ENCODE peak calls at places on chromosomes 5 and 9, in four cellular contexts. One of them, this sample, is unnamed.

GRCh38 chr5:37417347-37417746 is 38.2 kb downstream of the WDR70 start:
- DNase-seq in endodermal cell: no peak
- DNase-seq in uterus: no peak
- DNase-seq in mucosa of descending colon: no peak
- DNase-seq in this sample: no peak

GRCh38 chr9:128836509-128837145 is 7.0 kb upstream of the SPOUT1 start:
- DNase-seq in uterus: no peak
- DNase-seq in endodermal cell: no peak
- DNase-seq in mucosa of descending colon: no peak
- DNase-seq in this sample: no peak

GRCh38 chr5:17087035-17087434 is 130.4 kb upstream of the BASP1 start:
- DNase-seq in endodermal cell: no peak
- DNase-seq in mucosa of descending colon: no peak
- DNase-seq in uterus: no peak
- DNase-seq in this sample: no peak

GRCh38 chr5:68535121-68535520 is 319.6 kb downstream of the PIK3R1 start:
- DNase-seq in mucosa of descending colon: no peak
- DNase-seq in uterus: no peak
- DNase-seq in endodermal cell: no peak
- DNase-seq in this sample: no peak

GRCh38 chr9:16417101-16417500 is 453.4 kb downstream of the BNC2 start:
- DNase-seq in mucosa of descending colon: peak; percentile 12
- DNase-seq in uterus: no peak
- DNase-seq in endodermal cell: no peak
- DNase-seq in this sample: no peak

GRCh38 chr5:90940227-90940995 is 381.8 kb downstream of the ADGRV1 start:
- DNase-seq in uterus: no peak
- DNase-seq in endodermal cell: peak; percentile 73
- DNase-seq in mucosa of descending colon: peak; percentile 59
- DNase-seq in this sample: no peak

GRCh38 chr5:23591250-23591649 is 83.8 kb downstream of the PRDM9 start:
- DNase-seq in endodermal cell: no peak
- DNase-seq in mucosa of descending colon: no peak
- DNase-seq in uterus: no peak
- DNase-seq in this sample: no peak

GRCh38 chr5:56415356-56415765 is 182.2 kb upstream of the ANKRD55 start:
- DNase-seq in uterus: no peak
- DNase-seq in endodermal cell: no peak
- DNase-seq in mucosa of descending colon: peak; percentile 55
- DNase-seq in this sample: peak; percentile 58

GRCh38 chr9:12503606-12504122 is 189.5 kb upstream of the TYRP1 start:
- DNase-seq in uterus: no peak
- DNase-seq in mucosa of descending colon: no peak
- DNase-seq in endodermal cell: no peak
- DNase-seq in this sample: no peak

GRCh38 chr9:28999057-28999456 is 1425.8 kb upstream of the C9orf72 start:
- DNase-seq in uterus: no peak
- DNase-seq in endodermal cell: no peak
- DNase-seq in mucosa of descending colon: no peak
- DNase-seq in this sample: no peak

GRCh38 chr9:135525241-135526088 is 4.2 kb downstream of the LCN1 start:
- DNase-seq in uterus: no peak
- DNase-seq in mucosa of descending colon: no peak
- DNase-seq in endodermal cell: peak; percentile 30
- DNase-seq in this sample: no peak

DNA sequence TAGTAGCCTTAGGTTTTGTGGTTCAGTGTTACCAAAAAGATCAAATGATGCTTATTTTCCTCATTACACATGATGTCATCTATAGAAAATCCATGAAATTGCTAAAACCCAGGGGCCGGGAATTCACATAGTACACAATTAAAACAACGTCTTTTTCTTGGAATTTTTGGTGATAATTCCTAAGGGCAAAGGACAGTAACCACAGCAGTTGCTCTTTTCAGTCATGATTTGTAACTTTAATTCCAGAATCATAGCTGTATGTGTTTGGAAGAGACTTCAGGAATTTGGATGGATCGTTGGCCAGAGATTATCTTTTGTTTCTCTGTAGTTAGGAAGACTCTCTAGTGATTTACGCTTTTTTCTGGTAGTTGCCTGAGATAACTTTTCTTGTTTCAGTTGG is 748.7 kb downstream of the TLE4 start:
- DNase-seq in uterus: no peak
- DNase-seq in endodermal cell: no peak
- DNase-seq in mucosa of descending colon: no peak
- DNase-seq in this sample: no peak
- TF ChIP-seq CTCF in uterus: no peak
- TF ChIP-seq CTCF in endodermal cell: no peak
- TF ChIP-seq CTCF in mucosa of descending colon: no peak
- TF ChIP-seq CTCF in this sample: no peak

GRCh38 chr5:148912146-148912545 is 85.7 kb downstream of the ADRB2 start:
- DNase-seq in uterus: no peak
- DNase-seq in endodermal cell: no peak
- DNase-seq in mucosa of descending colon: no peak
- DNase-seq in this sample: no peak

GRCh38 chr5:148912714-148913398 is 86.4 kb downstream of the ADRB2 start:
- DNase-seq in uterus: no peak
- DNase-seq in mucosa of descending colon: no peak
- DNase-seq in endodermal cell: peak; percentile 91
- DNase-seq in this sample: no peak

GRCh38 chr5:148915224-148915803 is 88.9 kb downstream of the ADRB2 start:
- DNase-seq in mucosa of descending colon: no peak
- DNase-seq in endodermal cell: peak; percentile 62
- DNase-seq in uterus: no peak
- DNase-seq in this sample: no peak

GRCh38 chr5:148913493-148913892 is 87.1 kb downstream of the ADRB2 start:
- DNase-seq in mucosa of descending colon: no peak
- DNase-seq in uterus: no peak
- DNase-seq in endodermal cell: peak; percentile 59
- DNase-seq in this sample: no peak

DNA sequence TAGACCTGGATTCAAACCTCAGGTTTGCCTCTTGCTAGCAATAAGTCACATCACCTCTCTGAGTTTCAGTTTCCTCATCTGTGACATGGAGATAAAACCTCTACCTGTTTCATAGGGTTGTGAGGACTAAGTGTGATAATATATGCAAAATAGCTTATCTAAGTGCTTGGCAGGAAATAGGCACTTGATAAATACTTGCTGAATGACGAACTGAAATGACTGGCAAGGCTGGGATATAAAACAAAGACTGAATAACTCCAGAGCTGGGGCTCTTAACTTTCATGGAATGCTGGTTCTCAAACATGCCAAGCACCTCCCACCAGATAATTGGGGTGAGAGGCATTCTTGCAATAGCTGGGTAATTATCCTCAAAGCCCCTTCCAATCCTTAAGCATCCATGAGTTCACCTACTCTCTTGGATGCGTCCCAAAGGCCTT is 87.6 kb downstream of the ADRB2 start:
- DNase-seq in endodermal cell: peak; percentile 71
- DNase-seq in uterus: no peak
- DNase-seq in mucosa of descending colon: no peak
- DNase-seq in this sample: no peak
- H3K4me1 ChIP-seq in endodermal cell: peaks cover 16% of the 10 kb centered on the region
- H3K4me1 ChIP-seq in uterus: no peaks in the 10 kb centered on the region
- H3K4me1 ChIP-seq in mucosa of descending colon: peaks cover 14% of the 10 kb centered on the region
- H3K4me1 ChIP-seq in this sample: no peaks in the 10 kb centered on the region

GRCh38 chr9:2816476-2817141 is 27.3 kb downstream of the PUM3 start:
- DNase-seq in endodermal cell: peak; percentile 83
- DNase-seq in mucosa of descending colon: peak; percentile 47
- DNase-seq in uterus: no peak
- DNase-seq in this sample: peak; percentile 46

GRCh38 chr9:2819165-2819564 is 24.7 kb downstream of the PUM3 start:
- DNase-seq in uterus: no peak
- DNase-seq in mucosa of descending colon: no peak
- DNase-seq in endodermal cell: no peak
- DNase-seq in this sample: no peak

GRCh38 chr9:2818486-2819121 is 25.3 kb downstream of the PUM3 start:
- DNase-seq in uterus: no peak
- DNase-seq in mucosa of descending colon: no peak
- DNase-seq in endodermal cell: no peak
- DNase-seq in this sample: no peak

GRCh38 chr9:2817987-2818386 is 25.9 kb downstream of the PUM3 start:
- DNase-seq in mucosa of descending colon: no peak
- DNase-seq in endodermal cell: no peak
- DNase-seq in uterus: no peak
- DNase-seq in this sample: peak; percentile 29

DNA sequence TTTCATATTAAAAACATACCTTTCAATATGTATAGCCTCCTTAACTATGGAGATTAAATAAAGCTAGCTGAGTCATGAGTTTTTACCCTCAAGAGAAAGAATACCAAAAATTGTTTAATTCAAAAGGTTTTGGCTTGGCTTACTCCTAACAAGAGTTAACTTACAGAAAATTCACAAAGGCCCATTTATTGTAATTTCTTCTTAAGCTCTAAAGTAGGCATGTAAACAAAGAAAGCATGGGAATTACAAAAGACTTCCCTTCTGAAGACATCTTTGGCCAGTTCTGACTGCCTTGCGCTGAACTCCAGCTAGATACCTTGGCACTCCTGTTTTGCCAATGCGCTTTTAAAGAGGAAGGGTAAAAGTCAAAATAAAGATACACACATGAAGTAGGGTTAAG is 28.2 kb downstream of the PUM3 start:
- DNase-seq in mucosa of descending colon: no peak
- DNase-seq in uterus: no peak
- DNase-seq in endodermal cell: no peak
- DNase-seq in this sample: no peak
- TF ChIP-seq CTCF in mucosa of descending colon: no peak
- TF ChIP-seq CTCF in uterus: no peak
- TF ChIP-seq CTCF in endodermal cell: no peak
- TF ChIP-seq CTCF in this sample: no peak

GRCh38 chr9:136529516-136530471 is 16.1 kb downstream of the NOTCH1 start:
- DNase-seq in mucosa of descending colon: peak; percentile 31
- DNase-seq in endodermal cell: no peak
- DNase-seq in uterus: no peak
- DNase-seq in this sample: no peak
- H3K4me1 ChIP-seq in mucosa of descending colon: peaks cover 96% of the 10 kb centered on the region
- H3K4me1 ChIP-seq in endodermal cell: peaks cover 8% of the 10 kb centered on the region
- H3K4me1 ChIP-seq in uterus: no peaks in the 10 kb centered on the region
- H3K4me1 ChIP-seq in this sample: peaks cover 5% of the 10 kb centered on the region

GRCh38 chr5:165157209-165157608 is 1651.8 kb downstream of the MAT2B start:
- DNase-seq in mucosa of descending colon: no peak
- DNase-seq in uterus: no peak
- DNase-seq in endodermal cell: no peak
- DNase-seq in this sample: no peak

DNA sequence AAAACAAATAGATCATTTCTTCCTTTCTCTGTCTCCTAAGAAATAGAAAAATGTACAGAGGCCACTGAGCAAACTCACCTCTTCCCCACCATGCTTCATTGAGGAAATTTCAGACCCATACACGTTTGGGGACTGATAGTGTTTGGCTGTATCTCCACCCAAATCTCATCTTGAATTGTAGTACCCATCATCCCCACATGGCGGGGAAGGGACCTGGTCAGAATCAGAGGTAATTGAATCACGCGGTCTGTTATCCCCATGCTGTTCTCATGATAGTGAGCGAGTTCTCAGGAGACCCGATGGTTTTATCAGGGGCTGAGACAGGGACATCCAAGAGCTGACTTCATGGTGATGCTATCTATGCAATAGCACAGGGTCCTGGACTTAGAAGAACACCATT is 1655.8 kb downstream of the MAT2B start:
- DNase-seq in uterus: no peak
- DNase-seq in endodermal cell: peak; percentile 80
- DNase-seq in mucosa of descending colon: no peak
- DNase-seq in this sample: no peak
- TF ChIP-seq CTCF in uterus: no peak
- TF ChIP-seq CTCF in endodermal cell: peak; percentile 59
- TF ChIP-seq CTCF in mucosa of descending colon: no peak
- TF ChIP-seq CTCF in this sample: no peak

GRCh38 chr9:83285836-83286235 is 222.9 kb upstream of the RASEF start:
- DNase-seq in endodermal cell: no peak
- DNase-seq in uterus: no peak
- DNase-seq in mucosa of descending colon: no peak
- DNase-seq in this sample: no peak
- H3K4me1 ChIP-seq in endodermal cell: no peaks in the 10 kb centered on the region
- H3K4me1 ChIP-seq in uterus: no peaks in the 10 kb centered on the region
- H3K4me1 ChIP-seq in mucosa of descending colon: no peaks in the 10 kb centered on the region
- H3K4me1 ChIP-seq in this sample: peaks cover 11% of the 10 kb centered on the region